ENCODE peak calls at places on chromosomes 3 and 15, in four cellular contexts. A, X, G and P are unnamed samples.

GRCh38 chr3:38618343-38618742 is 31.1 kb downstream of the SCN5A start:
- DNase-seq in X (no peak), G (no peak), A (no peak), P (no peak)

GRCh38 chr15:29278436-29279099 is 8.9 kb upstream of the NSMCE3 start:
- DNase-seq in X (no peak), A (peak; percentile 48), G (no peak), P (peak; percentile 83)

GRCh38 chr3:128794067-128794768 is 68.2 kb downstream of the RAB7A start:
- DNase-seq in G (no peak), A (peak; percentile 92), X (no peak), P (peak; percentile 98)

GRCh38 chr3:106508331-106508893 is 639.6 kb upstream of the CBLB start:
- DNase-seq in X (no peak), A (no peak), G (no peak), P (peak; percentile 59)

GRCh38 chr3:146093928-146094327 is 67.1 kb downstream of the PLOD2 start:
- DNase-seq in G (no peak), A (no peak), X (no peak), P (peak; percentile 34)

GRCh38 chr3:16241225-16241624 is 23.5 kb downstream of the DPH3 start:
- DNase-seq in X (no peak), A (no peak), G (no peak), P (no peak)

GRCh38 chr3:153311531-153311930 is 149.5 kb downstream of the RAP2B start:
- DNase-seq in X (no peak), G (no peak), A (no peak), P (no peak)

GRCh38 chr3:193946945-193947344 is 189.0 kb upstream of the HES1 start:
- DNase-seq in G (no peak), A (no peak), X (no peak), P (peak; percentile 36)

GRCh38 chr3:42302924-42303634 is 37.1 kb upstream of the CCK start:
- DNase-seq in X (no peak), G (no peak), A (no peak), P (no peak)

GRCh38 chr3:15903164-15903563 is 105.4 kb upstream of the ANKRD28 start:
- DNase-seq in G (no peak), X (no peak), A (no peak), P (no peak)

GRCh38 chr3:139506792-139507191 is 30.5 kb upstream of the RBP2 start:
- DNase-seq in G (peak; percentile 52), A (no peak), X (no peak), P (peak; percentile 13)

GRCh38 chr3:33377489-33377888 is 62.7 kb downstream of the UBP1 start:
- DNase-seq in X (no peak), A (no peak), G (peak; percentile 59), P (no peak)

GRCh38 chr3:33372218-33373081 is 67.8 kb downstream of the UBP1 start:
- DNase-seq in A (peak; percentile 62), G (no peak), X (peak; percentile 50), P (peak; percentile 77)

GRCh38 chr3:33377931-33378330 is 62.3 kb downstream of the UBP1 start:
- DNase-seq in A (no peak), G (no peak), X (no peak), P (peak; percentile 65)

GRCh38 chr3:33373082-33373437 is 67.1 kb downstream of the UBP1 start:
- DNase-seq in X (no peak), G (no peak), A (no peak), P (no peak)
- TF ChIP-seq CTCF in X (no peak), G (no peak), A (peak; percentile 58), P (no peak)

GRCh38 chr15:77905301-77905920 is 172.1 kb downstream of the TBC1D2B start:
- DNase-seq in A (no peak), X (no peak), G (peak; percentile 23), P (no peak)

GRCh38 chr15:77909131-77909940 is 168.2 kb downstream of the TBC1D2B start:
- DNase-seq in A (no peak), G (peak; percentile 14), X (no peak), P (no peak)

GRCh38 chr15:77904901-77905300 is 172.6 kb downstream of the TBC1D2B start:
- DNase-seq in X (no peak), G (no peak), A (no peak), P (no peak)

GRCh38 chr15:77904436-77904821 is 173.1 kb downstream of the TBC1D2B start:
- DNase-seq in A (no peak), X (no peak), G (no peak), P (no peak)

GRCh38 chr15:77907824-77908751 is 169.4 kb downstream of the TBC1D2B start:
- DNase-seq in G (peak; percentile 69), X (no peak), A (no peak), P (peak; percentile 65)
- TF ChIP-seq CTCF in G (peak; percentile 23), X (no peak), A (peak; percentile 21), P (peak; percentile 55)

GRCh38 chr15:67941643-67942315 is 101.9 kb upstream of the RNU6-1 start:
- DNase-seq in A (peak; percentile 93), G (no peak), X (no peak), P (peak; percentile 71)

GRCh38 chr15:67943961-67944674 is 104.3 kb upstream of the RNU6-1 start:
- DNase-seq in A (no peak), X (no peak), G (no peak), P (no peak)

GRCh38 chr15:67945951-67946700 is 106.3 kb upstream of the RNU6-1 start:
- DNase-seq in A (peak; percentile 55), G (peak; percentile 91), X (peak; percentile 51), P (peak; percentile 64)

GRCh38 chr15:67945131-67945530 is 105.3 kb upstream of the RNU6-1 start:
- DNase-seq in X (no peak), A (no peak), G (no peak), P (no peak)

GRCh38 chr15:67943475-67943874 is 103.6 kb upstream of the RNU6-1 start:
- DNase-seq in G (no peak), A (no peak), X (no peak), P (no peak)
- TF ChIP-seq CTCF in G (no peak), A (no peak), X (no peak), P (no peak)

GRCh38 chr3:62558549-62559112 is 185.3 kb upstream of the FEZF2 start:
- DNase-seq in A (peak; percentile 14), X (peak; percentile 50), G (peak; percentile 64), P (peak; percentile 45)
- TF ChIP-seq CTCF in A (peak; percentile 28), X (peak; percentile 71), G (peak; percentile 83), P (peak; percentile 70)

DNA sequence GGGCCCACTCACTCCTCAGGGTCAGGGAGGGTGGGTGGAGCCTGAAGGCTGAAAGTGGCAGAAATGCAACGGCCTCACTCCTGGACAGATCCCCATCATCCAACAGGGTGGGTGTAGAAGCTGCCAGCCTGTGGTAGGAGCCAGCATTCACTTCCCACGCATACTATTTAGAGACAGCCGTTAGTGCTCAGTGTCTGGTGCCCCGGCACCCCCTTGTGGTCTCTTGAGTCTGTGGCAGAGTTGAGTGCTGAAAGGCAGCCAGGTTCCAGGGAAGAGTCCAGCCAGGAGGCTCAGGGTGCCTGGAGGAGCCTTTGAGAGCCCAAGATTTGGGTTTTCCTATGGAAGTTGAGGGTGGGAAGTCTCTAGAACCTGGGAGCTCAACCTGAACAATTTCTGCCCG is 2.1 kb upstream of the GNAT1 start:
- DNase-seq in A (peak; percentile 62), X (peak; percentile 68), G (peak; percentile 79), P (peak; percentile 78)
- TF ChIP-seq CTCF in A (peak; percentile 76), X (peak; percentile 72), G (peak; percentile 87), P (peak; percentile 77)